ENCODE peak calls at places on chromosomes 12 and 14, in seven cellular contexts. Q, A, W, T, M, U and O are unnamed samples.

GRCh38 chr14:21278632-21279031 is 1.3 kb upstream of the RPGRIP1 start:
- DNase-seq in T (no peak), M (no peak), Q (no peak), W (no peak), U (no peak), A (no peak), O (no peak)

GRCh38 chr12:62692884-62693283 is 226.3 kb downstream of the MON2 start:
- DNase-seq in T (no peak), U (no peak), M (no peak), Q (no peak), W (peak; percentile 33), A (no peak), O (no peak)

GRCh38 chr12:56528836-56529235 is 7.2 kb downstream of the RBMS2 start:
- DNase-seq in Q (no peak), A (no peak), W (no peak), T (no peak), M (no peak), U (no peak), O (no peak)

GRCh38 chr12:62793256-62794217 is 141.4 kb downstream of the PPM1H start:
- DNase-seq in U (peak; percentile 81), W (peak; percentile 96), A (peak; percentile 85), M (peak; percentile 8), T (peak; percentile 97), Q (peak; percentile 43), O (peak; percentile 90)

GRCh38 chr12:68375701-68376469 is 43.7 kb upstream of the MDM1 start:
- DNase-seq in T (no peak), M (no peak), A (no peak), U (no peak), Q (no peak), W (no peak), O (no peak)

GRCh38 chr12:76984566-76984965 is 80.8 kb downstream of the E2F7 start:
- DNase-seq in M (no peak), W (no peak), T (no peak), U (no peak), Q (peak; percentile 76), A (no peak), O (no peak)

GRCh38 chr12:89568484-89568883 is 42.6 kb upstream of the POC1B start:
- DNase-seq in M (no peak), W (no peak), Q (no peak), T (peak; percentile 12), U (no peak), A (no peak), O (no peak)

GRCh38 chr12:95694148-95694547 is 96.4 kb downstream of the NTN4 start:
- DNase-seq in W (no peak), A (peak; percentile 78), T (no peak), Q (peak; percentile 54), U (no peak), M (no peak), O (peak; percentile 67)

GRCh38 chr12:5267603-5268423 is 164.1 kb upstream of the NTF3 start:
- DNase-seq in U (no peak), M (no peak), T (no peak), Q (no peak), W (no peak), A (no peak), O (no peak)

GRCh38 chr12:5038781-5039311 is 4.8 kb upstream of the KCNA5 start:
- DNase-seq in Q (no peak), A (no peak), M (no peak), W (no peak), T (no peak), U (no peak), O (no peak)

GRCh38 chr14:54652188-54652889 is 85.4 kb downstream of the SAMD4A start:
- DNase-seq in Q (no peak), W (peak; percentile 94), T (peak; percentile 94), A (peak; percentile 74), M (peak; percentile 2), U (peak; percentile 91), O (peak; percentile 72)

GRCh38 chr12:4445156-4446020 is at the start of gene FGF6:
- DNase-seq in Q (peak; percentile 63), T (peak; percentile 79), U (no peak), W (no peak), A (no peak), M (no peak), O (no peak)

GRCh38 chr14:81384900-81385299 is 15.2 kb downstream of the STON2 start:
- DNase-seq in M (no peak), Q (no peak), U (no peak), T (no peak), A (no peak), W (no peak), O (no peak)

GRCh38 chr12:116695464-116695725 is 42.5 kb downstream of the SPRING1 start:
- DNase-seq in M (no peak), W (no peak), Q (no peak), T (no peak), U (no peak), A (no peak), O (no peak)

GRCh38 chr12:70722584-70723343 is 85.5 kb upstream of the PTPRB start:
- DNase-seq in U (no peak), Q (no peak), M (no peak), T (no peak), W (no peak), A (no peak), O (no peak)

GRCh38 chr12:121590476-121591143 is 9.8 kb upstream of the KDM2B start:
- DNase-seq in U (no peak), W (no peak), A (no peak), Q (no peak), T (no peak), M (no peak), O (no peak)

GRCh38 chr14:26925876-26926584 is 328.2 kb upstream of the NOVA1 start:
- DNase-seq in A (no peak), Q (no peak), T (no peak), W (no peak), M (no peak), U (no peak), O (no peak)

GRCh38 chr14:64186231-64187129 is 107.7 kb downstream of the ESR2 start:
- DNase-seq in Q (no peak), M (no peak), A (peak; percentile 50), U (no peak), T (no peak), W (no peak), O (peak; percentile 87)

GRCh38 chr12:3988519-3989217 is 115.5 kb upstream of the PARP11 start:
- DNase-seq in Q (no peak), T (no peak), W (no peak), M (no peak), A (no peak), U (no peak), O (no peak)

GRCh38 chr14:55556929-55557623 is 22.9 kb upstream of the KTN1 start:
- DNase-seq in Q (no peak), U (peak; percentile 93), A (peak; percentile 48), T (no peak), W (peak; percentile 64), M (no peak), O (peak; percentile 83)

GRCh38 chr14:103156733-103157411 is 33.6 kb downstream of the TNFAIP2 start:
- DNase-seq in W (no peak), U (no peak), T (no peak), Q (peak; percentile 69), M (no peak), A (no peak), O (no peak)

GRCh38 chr12:110704750-110705149 is 15.8 kb upstream of the HVCN1 start:
- DNase-seq in A (no peak), Q (no peak), U (no peak), M (no peak), W (peak; percentile 53), T (no peak), O (peak; percentile 39)

GRCh38 chr12:7934560-7935463 is 1.2 kb downstream of the SLC2A3 start:
- DNase-seq in Q (peak; percentile 63), M (no peak), U (no peak), A (no peak), T (no peak), W (no peak), O (no peak)

GRCh38 chr14:89618821-89619551 is 202.0 kb upstream of the FOXN3 start:
- DNase-seq in Q (peak; percentile 95), W (peak; percentile 14), M (no peak), T (no peak), U (no peak), A (peak; percentile 59), O (peak; percentile 77)

GRCh38 chr12:83216230-83216629 is 529.5 kb downstream of the TMTC2 start:
- DNase-seq in M (no peak), W (no peak), T (no peak), U (no peak), Q (no peak), A (no peak), O (no peak)

GRCh38 chr12:124994435-124994975 is 1.1 kb downstream of the BRI3BP start:
- DNase-seq in T (no peak), A (no peak), W (peak; percentile 40), Q (no peak), M (no peak), U (no peak), O (peak; percentile 19)

GRCh38 chr14:23006544-23007419 is 3.2 kb downstream of the C14orf93 start:
- DNase-seq in A (peak; percentile 95), U (peak; percentile 97), M (peak; percentile 89), T (peak; percentile 98), Q (peak; percentile 97), W (peak; percentile 99), O (peak; percentile 98)

GRCh38 chr14:96285667-96286066 is 29.7 kb downstream of the BDKRB1 start:
- DNase-seq in A (no peak), M (no peak), W (no peak), U (no peak), T (peak; percentile 94), Q (peak; percentile 35), O (no peak)

GRCh38 chr12:7039403-7039802 is 21.1 kb upstream of the C1S start:
- DNase-seq in A (no peak), W (no peak), M (no peak), T (no peak), Q (peak; percentile 42), U (no peak), O (no peak)

GRCh38 chr14:102885686-102886447 is 36.6 kb upstream of the AMN start:
- DNase-seq in U (no peak), W (no peak), T (no peak), A (no peak), Q (no peak), M (no peak), O (no peak)

GRCh38 chr12:104155711-104156555 is 17.9 kb upstream of the NFYB start:
- DNase-seq in T (no peak), M (no peak), U (no peak), W (no peak), A (no peak), Q (no peak), O (no peak)
- TF ChIP-seq CTCF in T (no peak), M (no peak), U (no peak), W (no peak), A (no peak), Q (no peak), O (no peak)

GRCh38 chr12:48999371-49000131 is at the start of gene DDN:
- DNase-seq in T (no peak), A (peak; percentile 26), W (peak; percentile 63), U (no peak), Q (peak; percentile 89), M (no peak), O (peak; percentile 28)
- TF ChIP-seq POLR2A in T (no peak), A (no peak), W (no peak), U (no peak), Q (no peak), M (no peak), O (no peak)

GRCh38 chr12:52667509-52667908 is 12.7 kb downstream of the KRT1 start:
- DNase-seq in W (peak; percentile 33), T (no peak), U (no peak), M (no peak), Q (no peak), A (no peak), O (no peak)
- TF ChIP-seq CTCF in W (peak; percentile 19), T (no peak), U (no peak), M (no peak), Q (no peak), A (no peak), O (peak; percentile 21)

GRCh38 chr14:52767058-52767833 is 24.2 kb downstream of the GNPNAT1 start:
- DNase-seq in T (no peak), W (no peak), U (no peak), A (no peak), Q (no peak), M (no peak), O (no peak)
- TF ChIP-seq POLR2A in T (no peak), W (no peak), U (no peak), A (no peak), Q (no peak), M (no peak), O (no peak)